ENCODE peak calls at places on chromosomes 1 and 21, in nine cellular contexts. One of them, this sample, is unnamed. For H3K9me3, the result is how much of the 10 kb centered on the place peaks cover.

GRCh38 chr21:29007135-29007534 is 12.0 kb downstream of the RWDD2B start:
- DNase-seq in colonic mucosa: no peak
- DNase-seq in tibial artery: no peak
- DNase-seq in right lobe of liver: no peak
- DNase-seq in heart right ventricle: no peak
- DNase-seq in A549: no peak
- DNase-seq in prostate gland: no peak
- DNase-seq in upper lobe of right lung: no peak
- DNase-seq in body of pancreas: no peak
- DNase-seq in this sample: no peak

GRCh38 chr1:44659566-44659965 is 14.7 kb downstream of the TMEM53 start:
- DNase-seq in colonic mucosa: no peak
- DNase-seq in upper lobe of right lung: no peak
- DNase-seq in tibial artery: no peak
- DNase-seq in right lobe of liver: no peak
- DNase-seq in heart right ventricle: no peak
- DNase-seq in A549: no peak
- DNase-seq in body of pancreas: no peak
- DNase-seq in prostate gland: no peak
- DNase-seq in this sample: no peak

GRCh38 chr1:14538335-14538734 is 60.1 kb upstream of the KAZN start:
- DNase-seq in right lobe of liver: no peak
- DNase-seq in heart right ventricle: no peak
- DNase-seq in colonic mucosa: no peak
- DNase-seq in tibial artery: no peak
- DNase-seq in upper lobe of right lung: no peak
- DNase-seq in A549: no peak
- DNase-seq in prostate gland: no peak
- DNase-seq in body of pancreas: no peak
- DNase-seq in this sample: no peak

GRCh38 chr1:93816970-93817738 is 61.9 kb downstream of the DNTTIP2 start:
- DNase-seq in colonic mucosa: no peak
- DNase-seq in right lobe of liver: no peak
- DNase-seq in upper lobe of right lung: no peak
- DNase-seq in body of pancreas: no peak
- DNase-seq in A549: no peak
- DNase-seq in prostate gland: no peak
- DNase-seq in tibial artery: peak
- DNase-seq in heart right ventricle: peak
- DNase-seq in this sample: no peak

GRCh38 chr1:234188454-234188792 is 184.8 kb upstream of the COA6 start:
- DNase-seq in A549: no peak
- DNase-seq in right lobe of liver: no peak
- DNase-seq in tibial artery: no peak
- DNase-seq in prostate gland: no peak
- DNase-seq in heart right ventricle: no peak
- DNase-seq in colonic mucosa: no peak
- DNase-seq in body of pancreas: no peak
- DNase-seq in upper lobe of right lung: no peak
- DNase-seq in this sample: peak

GRCh38 chr1:248828845-248829244 is 3.1 kb upstream of the SH3BP5L start:
- DNase-seq in right lobe of liver: no peak
- DNase-seq in body of pancreas: no peak
- DNase-seq in A549: peak
- DNase-seq in colonic mucosa: no peak
- DNase-seq in heart right ventricle: no peak
- DNase-seq in upper lobe of right lung: no peak
- DNase-seq in prostate gland: no peak
- DNase-seq in tibial artery: no peak
- DNase-seq in this sample: no peak

GRCh38 chr1:204941415-204942338 is 71.0 kb downstream of the NFASC start:
- DNase-seq in A549: peak
- DNase-seq in tibial artery: peak
- DNase-seq in right lobe of liver: peak
- DNase-seq in body of pancreas: peak
- DNase-seq in colonic mucosa: peak
- DNase-seq in prostate gland: peak
- DNase-seq in heart right ventricle: peak
- DNase-seq in upper lobe of right lung: peak
- DNase-seq in this sample: no peak

GRCh38 chr1:86104606-86105532 is 51.7 kb downstream of the COL24A1 start:
- DNase-seq in prostate gland: peak
- DNase-seq in A549: no peak
- DNase-seq in upper lobe of right lung: no peak
- DNase-seq in right lobe of liver: no peak
- DNase-seq in heart right ventricle: no peak
- DNase-seq in tibial artery: no peak
- DNase-seq in body of pancreas: no peak
- DNase-seq in colonic mucosa: peak
- DNase-seq in this sample: peak

GRCh38 chr21:39867198-39867650 is at the start of gene PCP4:
- DNase-seq in colonic mucosa: peak
- DNase-seq in body of pancreas: peak
- DNase-seq in prostate gland: peak
- DNase-seq in tibial artery: no peak
- DNase-seq in upper lobe of right lung: no peak
- DNase-seq in A549: peak
- DNase-seq in right lobe of liver: peak
- DNase-seq in heart right ventricle: peak
- DNase-seq in this sample: no peak

GRCh38 chr1:221845650-221846371 is 103.9 kb upstream of the DUSP10 start:
- DNase-seq in upper lobe of right lung: no peak
- DNase-seq in body of pancreas: peak
- DNase-seq in tibial artery: peak
- DNase-seq in heart right ventricle: no peak
- DNase-seq in A549: peak
- DNase-seq in prostate gland: peak
- DNase-seq in colonic mucosa: no peak
- DNase-seq in right lobe of liver: peak
- DNase-seq in this sample: peak

GRCh38 chr1:7009741-7010525 is 224.7 kb downstream of the CAMTA1 start:
- DNase-seq in tibial artery: no peak
- DNase-seq in colonic mucosa: no peak
- DNase-seq in heart right ventricle: no peak
- DNase-seq in A549: no peak
- DNase-seq in body of pancreas: no peak
- DNase-seq in right lobe of liver: no peak
- DNase-seq in upper lobe of right lung: no peak
- DNase-seq in prostate gland: no peak
- DNase-seq in this sample: no peak

GRCh38 chr1:156282143-156282478 is 514 bp downstream of the SMG5 start:
- DNase-seq in prostate gland: peak
- DNase-seq in body of pancreas: no peak
- DNase-seq in right lobe of liver: no peak
- DNase-seq in upper lobe of right lung: no peak
- DNase-seq in tibial artery: no peak
- DNase-seq in A549: no peak
- DNase-seq in colonic mucosa: peak
- DNase-seq in heart right ventricle: no peak
- DNase-seq in this sample: no peak

GRCh38 chr21:23801292-23801691 is 1806.0 kb downstream of the MRPL39 start:
- DNase-seq in tibial artery: no peak
- DNase-seq in A549: no peak
- DNase-seq in right lobe of liver: no peak
- DNase-seq in prostate gland: no peak
- DNase-seq in upper lobe of right lung: no peak
- DNase-seq in heart right ventricle: no peak
- DNase-seq in body of pancreas: no peak
- DNase-seq in colonic mucosa: no peak
- DNase-seq in this sample: no peak

GRCh38 chr1:205536759-205537361 is 32.4 kb downstream of the CDK18 start:
- DNase-seq in tibial artery: no peak
- DNase-seq in prostate gland: no peak
- DNase-seq in heart right ventricle: no peak
- DNase-seq in colonic mucosa: peak
- DNase-seq in A549: no peak
- DNase-seq in upper lobe of right lung: peak
- DNase-seq in right lobe of liver: peak
- DNase-seq in body of pancreas: peak
- DNase-seq in this sample: no peak

GRCh38 chr1:197272791-197273190 is 4.7 kb downstream of the CRB1 start:
- DNase-seq in tibial artery: no peak
- DNase-seq in prostate gland: no peak
- DNase-seq in right lobe of liver: no peak
- DNase-seq in A549: no peak
- DNase-seq in colonic mucosa: no peak
- DNase-seq in upper lobe of right lung: no peak
- DNase-seq in heart right ventricle: no peak
- DNase-seq in body of pancreas: no peak
- DNase-seq in this sample: no peak

DNA sequence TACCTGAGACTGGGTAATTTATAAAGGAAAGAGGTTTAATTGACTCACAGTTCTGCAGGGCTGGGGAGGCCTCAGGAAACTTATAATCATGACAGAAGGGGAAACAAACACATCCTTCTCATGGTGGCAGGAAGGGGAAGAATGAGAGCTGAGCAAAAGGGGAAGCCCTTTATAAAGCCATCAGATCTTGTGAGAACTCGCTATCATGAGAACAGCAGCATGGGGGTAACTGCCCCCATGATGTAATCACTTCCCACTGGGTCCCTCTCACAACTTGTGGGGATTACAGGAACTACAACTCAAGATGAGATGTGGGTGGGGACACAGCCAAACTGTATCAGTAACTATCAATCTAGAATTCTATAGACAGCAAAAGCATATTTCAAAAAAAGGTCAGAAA is 64.7 kb upstream of the ACTRT2 start:
- DNase-seq in tibial artery: no peak
- DNase-seq in body of pancreas: no peak
- DNase-seq in prostate gland: no peak
- DNase-seq in A549: no peak
- DNase-seq in right lobe of liver: no peak
- DNase-seq in heart right ventricle: no peak
- DNase-seq in upper lobe of right lung: no peak
- DNase-seq in colonic mucosa: no peak
- DNase-seq in this sample: no peak
- H3K9me3 ChIP-seq in tibial artery: under half
- H3K9me3 ChIP-seq in body of pancreas: under half
- H3K9me3 ChIP-seq in prostate gland: under half
- H3K9me3 ChIP-seq in A549: under half
- H3K9me3 ChIP-seq in right lobe of liver: under half
- H3K9me3 ChIP-seq in heart right ventricle: under half
- H3K9me3 ChIP-seq in upper lobe of right lung: under half
- H3K9me3 ChIP-seq in colonic mucosa: under half
- H3K9me3 ChIP-seq in this sample: under half

GRCh38 chr1:99250724-99251123 is 13.6 kb upstream of the PLPPR4 start:
- DNase-seq in upper lobe of right lung: no peak
- DNase-seq in tibial artery: no peak
- DNase-seq in right lobe of liver: no peak
- DNase-seq in A549: no peak
- DNase-seq in body of pancreas: no peak
- DNase-seq in heart right ventricle: no peak
- DNase-seq in colonic mucosa: no peak
- DNase-seq in prostate gland: no peak
- DNase-seq in this sample: no peak

GRCh38 chr1:99252630-99253029 is 11.7 kb upstream of the PLPPR4 start:
- DNase-seq in A549: no peak
- DNase-seq in body of pancreas: peak
- DNase-seq in tibial artery: no peak
- DNase-seq in upper lobe of right lung: no peak
- DNase-seq in colonic mucosa: no peak
- DNase-seq in right lobe of liver: no peak
- DNase-seq in prostate gland: no peak
- DNase-seq in heart right ventricle: no peak
- DNase-seq in this sample: no peak

GRCh38 chr1:99246152-99246551 is 18.1 kb upstream of the PLPPR4 start:
- DNase-seq in A549: no peak
- DNase-seq in heart right ventricle: no peak
- DNase-seq in right lobe of liver: no peak
- DNase-seq in prostate gland: no peak
- DNase-seq in tibial artery: no peak
- DNase-seq in body of pancreas: no peak
- DNase-seq in upper lobe of right lung: no peak
- DNase-seq in colonic mucosa: no peak
- DNase-seq in this sample: no peak

GRCh38 chr1:99251308-99251707 is 13.0 kb upstream of the PLPPR4 start:
- DNase-seq in colonic mucosa: no peak
- DNase-seq in heart right ventricle: no peak
- DNase-seq in A549: no peak
- DNase-seq in tibial artery: no peak
- DNase-seq in body of pancreas: no peak
- DNase-seq in right lobe of liver: no peak
- DNase-seq in prostate gland: no peak
- DNase-seq in upper lobe of right lung: no peak
- DNase-seq in this sample: no peak

GRCh38 chr1:99247199-99247598 is 17.1 kb upstream of the PLPPR4 start:
- DNase-seq in A549: no peak
- DNase-seq in colonic mucosa: no peak
- DNase-seq in upper lobe of right lung: no peak
- DNase-seq in tibial artery: no peak
- DNase-seq in prostate gland: no peak
- DNase-seq in right lobe of liver: no peak
- DNase-seq in heart right ventricle: no peak
- DNase-seq in body of pancreas: no peak
- DNase-seq in this sample: no peak
- H3K4me3 ChIP-seq in A549: no peak
- H3K4me3 ChIP-seq in colonic mucosa: no peak
- H3K4me3 ChIP-seq in upper lobe of right lung: no peak
- H3K4me3 ChIP-seq in tibial artery: no peak
- H3K4me3 ChIP-seq in prostate gland: no peak
- H3K4me3 ChIP-seq in right lobe of liver: no peak
- H3K4me3 ChIP-seq in heart right ventricle: no peak
- H3K4me3 ChIP-seq in body of pancreas: no peak
- H3K4me3 ChIP-seq in this sample: no peak

DNA sequence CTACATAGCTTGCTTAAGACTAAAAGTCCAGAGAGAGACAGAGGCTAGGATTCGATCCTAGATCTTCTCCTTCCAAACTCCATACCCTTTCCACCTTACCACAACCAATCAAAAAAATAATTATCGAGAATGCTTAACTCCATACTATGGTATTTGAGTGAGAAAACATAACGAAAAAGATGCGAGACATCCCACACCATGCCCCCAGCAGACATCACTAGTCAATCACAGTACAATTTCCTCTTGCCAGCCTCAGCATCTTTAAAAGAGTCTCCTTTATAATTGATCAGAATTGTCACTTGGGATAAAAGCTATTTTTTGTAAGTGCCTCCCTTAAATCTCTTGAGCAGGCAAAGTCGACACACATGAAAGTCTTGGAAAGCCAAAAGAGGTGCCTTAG is 875 bp downstream of the NCF2 start:
- DNase-seq in prostate gland: no peak
- DNase-seq in right lobe of liver: no peak
- DNase-seq in heart right ventricle: no peak
- DNase-seq in body of pancreas: no peak
- DNase-seq in tibial artery: no peak
- DNase-seq in upper lobe of right lung: no peak
- DNase-seq in colonic mucosa: no peak
- DNase-seq in A549: no peak
- DNase-seq in this sample: no peak
- TF ChIP-seq CTCF in prostate gland: no peak
- TF ChIP-seq CTCF in right lobe of liver: no peak
- TF ChIP-seq CTCF in heart right ventricle: no peak
- TF ChIP-seq CTCF in body of pancreas: no peak
- TF ChIP-seq CTCF in tibial artery: no peak
- TF ChIP-seq CTCF in upper lobe of right lung: no peak
- TF ChIP-seq CTCF in colonic mucosa: no peak
- TF ChIP-seq CTCF in A549: no peak
- TF ChIP-seq CTCF in this sample: no peak

DNA sequence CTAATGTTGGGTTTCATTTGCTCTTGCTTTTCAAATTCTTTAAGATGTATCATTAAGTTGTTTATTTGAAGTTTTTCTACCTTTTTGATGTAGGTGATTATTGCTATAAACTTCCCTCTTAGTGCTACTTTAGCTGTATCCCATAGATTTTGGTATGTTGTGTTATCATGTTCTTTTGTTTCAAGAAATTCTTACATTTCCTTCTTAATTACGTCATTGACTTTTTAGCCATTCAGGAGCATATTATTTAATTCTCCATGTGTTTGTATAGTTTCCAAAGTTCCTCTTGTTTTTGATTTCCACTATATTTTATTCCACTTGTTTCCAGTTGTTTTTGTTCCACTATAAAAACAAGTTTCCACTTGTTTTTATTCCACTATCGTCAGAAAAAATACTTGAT is 15.0 kb downstream of the GPR88 start:
- DNase-seq in heart right ventricle: no peak
- DNase-seq in body of pancreas: no peak
- DNase-seq in prostate gland: no peak
- DNase-seq in tibial artery: no peak
- DNase-seq in colonic mucosa: no peak
- DNase-seq in upper lobe of right lung: no peak
- DNase-seq in right lobe of liver: no peak
- DNase-seq in A549: no peak
- DNase-seq in this sample: no peak
- H3K9me3 ChIP-seq in heart right ventricle: under half
- H3K9me3 ChIP-seq in body of pancreas: under half
- H3K9me3 ChIP-seq in prostate gland: under half
- H3K9me3 ChIP-seq in tibial artery: under half
- H3K9me3 ChIP-seq in colonic mucosa: under half
- H3K9me3 ChIP-seq in upper lobe of right lung: under half
- H3K9me3 ChIP-seq in right lobe of liver: under half
- H3K9me3 ChIP-seq in A549: under half
- H3K9me3 ChIP-seq in this sample: under half